ENCODE peak calls at places on chromosomes 5 and 9, in four cellular contexts. F is heart left ventricle, Z is neural crest cell, E is PC-3. A is an unnamed sample.

GRCh38 chr5:91345466-91345865 is 37.7 kb downstream of the ARRDC3 start:
- DNase-seq in F (no peak), Z (no peak), E (no peak), A (no peak)

GRCh38 chr9:109745335-109746283 is 34.4 kb upstream of the PALM2AKAP2 start:
- DNase-seq in F (peak; percentile 59), Z (no peak), E (peak; percentile 40), A (peak; percentile 78)

GRCh38 chr9:130364619-130365322 is 80.0 kb upstream of the ASS1 start:
- DNase-seq in F (no peak), Z (no peak), E (peak; percentile 54), A (no peak)

GRCh38 chr9:13750061-13750460 is 470.6 kb upstream of the MPDZ start:
- DNase-seq in F (no peak), Z (no peak), E (peak; percentile 91), A (no peak)

GRCh38 chr5:76403963-76404693 is 1.0 kb downstream of the IQGAP2 start:
- DNase-seq in F (peak; percentile 28), Z (no peak), E (no peak), A (peak; percentile 73)

GRCh38 chr9:75200892-75201470 is 112.7 kb downstream of the OSTF1 start:
- DNase-seq in F (no peak), Z (peak; percentile 18), E (peak; percentile 74), A (no peak)

GRCh38 chr5:88979244-88979643 is 96.3 kb upstream of the MEF2C start:
- DNase-seq in F (no peak), Z (no peak), E (peak; percentile 41), A (no peak)

GRCh38 chr9:1051286-1052118 is 1.3 kb downstream of the DMRT2 start:
- DNase-seq in F (no peak), Z (peak; percentile 41), E (no peak), A (no peak)

GRCh38 chr5:150573867-150574817 is 66.2 kb downstream of the NDST1 start:
- DNase-seq in F (no peak), Z (no peak), E (no peak), A (peak; percentile 34)

A was measured in Right ventricle myocardium inferior.